ENCODE peak calls at places on chromosomes 12 and 14, in five cellular contexts. One of them, this sample, is unnamed.

GRCh38 chr12:106303202-106303820 is 778 bp downstream of the TCP11L2 start:
- DNase-seq in EL: peak
- DNase-seq in left colon: peak
- DNase-seq in NCI-H2081: peak
- DNase-seq in kidney glomerular epithelial cell: peak
- DNase-seq in this sample: peak

GRCh38 chr12:1936406-1937320 is 18.2 kb upstream of the CACNA2D4 start:
- DNase-seq in EL: peak
- DNase-seq in left colon: peak
- DNase-seq in NCI-H2081: peak
- DNase-seq in kidney glomerular epithelial cell: peak
- DNase-seq in this sample: no peak

GRCh38 chr14:60195179-60195810 is 30.1 kb upstream of the DHRS7 start:
- DNase-seq in EL: no peak
- DNase-seq in left colon: no peak
- DNase-seq in NCI-H2081: no peak
- DNase-seq in kidney glomerular epithelial cell: no peak
- DNase-seq in this sample: no peak

GRCh38 chr14:95291859-95292542 is 27.7 kb downstream of the CLMN start:
- DNase-seq in EL: peak
- DNase-seq in left colon: peak
- DNase-seq in NCI-H2081: no peak
- DNase-seq in kidney glomerular epithelial cell: no peak
- DNase-seq in this sample: no peak

GRCh38 chr14:90693413-90693812 is 122.8 kb downstream of the TTC7B start:
- DNase-seq in EL: no peak
- DNase-seq in left colon: no peak
- DNase-seq in NCI-H2081: peak
- DNase-seq in kidney glomerular epithelial cell: no peak
- DNase-seq in this sample: no peak

GRCh38 chr12:94571556-94571955 is 78.8 kb downstream of the TMCC3 start:
- DNase-seq in EL: peak
- DNase-seq in left colon: peak
- DNase-seq in NCI-H2081: no peak
- DNase-seq in kidney glomerular epithelial cell: peak
- DNase-seq in this sample: no peak

GRCh38 chr12:87929346-87929745 is 99.9 kb downstream of the C12orf50 start:
- DNase-seq in EL: no peak
- DNase-seq in left colon: no peak
- DNase-seq in NCI-H2081: no peak
- DNase-seq in kidney glomerular epithelial cell: no peak
- DNase-seq in this sample: no peak

GRCh38 chr14:58501214-58501816 is 73.8 kb downstream of the KIAA0586 start:
- DNase-seq in EL: peak
- DNase-seq in left colon: no peak
- DNase-seq in NCI-H2081: peak
- DNase-seq in kidney glomerular epithelial cell: peak
- DNase-seq in this sample: no peak